ENCODE peak calls at places on chromosome 22, in four cellular contexts. D is fibroblast of pulmonary artery, M is AG08396, L is activated T-cell treated with anti-CD3 and anti-CD28 coated beads for 1 hour. J is an unnamed sample.

GRCh38 chr22:37324340-37325023 is 42.2 kb downstream of the CYTH4 start:
- DNase-seq in D (no peak), M (no peak), L (no peak), J (no peak)

GRCh38 chr22:40400173-40400572 is 29.8 kb downstream of the SGSM3 start:
- DNase-seq in D (no peak), M (no peak), L (peak; percentile 18), J (no peak)

GRCh38 chr22:37896181-37896592 is 9.9 kb upstream of the MICALL1 start:
- DNase-seq in D (peak; percentile 50), M (no peak), L (no peak), J (no peak)

GRCh38 chr22:49564054-49564453 is 263.6 kb downstream of the BRD1 start:
- DNase-seq in D (no peak), M (no peak), L (no peak), J (no peak)

GRCh38 chr22:44719586-44720368 is 17.8 kb downstream of the PRR5 start:
- DNase-seq in D (no peak), M (no peak), L (no peak), J (no peak)

GRCh38 chr22:49623715-49624114 is 204.0 kb downstream of the BRD1 start:
- DNase-seq in D (no peak), M (no peak), L (no peak), J (no peak)

GRCh38 chr22:22121445-22121844 is 123.1 kb upstream of the VPREB1 start:
- DNase-seq in D (no peak), M (no peak), L (no peak), J (no peak)

GRCh38 chr22:26065847-26066246 is 103.4 kb upstream of the SEZ6L start:
- DNase-seq in D (no peak), M (no peak), L (no peak), J (no peak)

GRCh38 chr22:24859587-24859986 is 53.6 kb downstream of the SGSM1 start:
- DNase-seq in D (no peak), M (no peak), L (no peak), J (no peak)

GRCh38 chr22:45163417-45164216 is at the start of gene NUP50:
- DNase-seq in D (peak; percentile 98), M (peak; percentile 100), L (peak; percentile 95), J (peak; percentile 95)

GRCh38 chr22:42375982-42376381 is 56.2 kb downstream of the NFAM1 start:
- DNase-seq in D (no peak), M (no peak), L (no peak), J (no peak)

GRCh38 chr22:42436402-42436801 is 4.2 kb upstream of the NFAM1 start:
- DNase-seq in D (no peak), M (no peak), L (no peak), J (no peak)

GRCh38 chr22:43802897-43803495 is 9.1 kb downstream of the EFCAB6 start:
- DNase-seq in D (no peak), M (no peak), L (no peak), J (no peak)

GRCh38 chr22:29938285-29938693 is 55.3 kb downstream of the MTMR3 start:
- DNase-seq in D (no peak), M (no peak), L (no peak), J (no peak)

J was measured in HTR-8/SVneo.